ENCODE peak calls at places on chromosomes 16 and 17, in four cellular contexts. K is CD8-positive, alpha-beta T cell; C is nephron progenitor cell; D is D721Med. Y is an unnamed sample.

GRCh38 chr17:45906927-45907622 is 12.7 kb downstream of the MAPT start:
- DNase-seq in K (no peak), C (no peak), D (no peak), Y (no peak)

GRCh38 chr17:4908711-4909496 is 6.0 kb upstream of the CHRNE start:
- DNase-seq in K (peak; percentile 59), C (peak; percentile 81), D (peak; percentile 59), Y (peak; percentile 89)

GRCh38 chr17:38322156-38322779 is 21.5 kb downstream of the GPR179 start:
- DNase-seq in K (peak; percentile 49), C (peak; percentile 83), D (peak; percentile 64), Y (no peak)

GRCh38 chr17:83012873-83013778 is 66.3 kb upstream of the METRNL start:
- DNase-seq in K (no peak), C (no peak), D (peak; percentile 11), Y (no peak)

GRCh38 chr17:13761221-13761620 is 159.5 kb upstream of the HS3ST3A1 start:
- DNase-seq in K (no peak), C (no peak), D (no peak), Y (no peak)

GRCh38 chr17:56125830-56126819 is 27.1 kb upstream of the ANKFN1 start:
- DNase-seq in K (no peak), C (peak; percentile 12), D (no peak), Y (no peak)

GRCh38 chr17:3558603-3559269 is 1.1 kb upstream of the TRPV3 start:
- DNase-seq in K (no peak), C (no peak), D (no peak), Y (peak; percentile 57)

GRCh38 chr16:69106491-69107291 is 1.2 kb downstream of the HAS3 start:
- DNase-seq in K (no peak), C (peak; percentile 50), D (no peak), Y (peak; percentile 12)

DNA sequence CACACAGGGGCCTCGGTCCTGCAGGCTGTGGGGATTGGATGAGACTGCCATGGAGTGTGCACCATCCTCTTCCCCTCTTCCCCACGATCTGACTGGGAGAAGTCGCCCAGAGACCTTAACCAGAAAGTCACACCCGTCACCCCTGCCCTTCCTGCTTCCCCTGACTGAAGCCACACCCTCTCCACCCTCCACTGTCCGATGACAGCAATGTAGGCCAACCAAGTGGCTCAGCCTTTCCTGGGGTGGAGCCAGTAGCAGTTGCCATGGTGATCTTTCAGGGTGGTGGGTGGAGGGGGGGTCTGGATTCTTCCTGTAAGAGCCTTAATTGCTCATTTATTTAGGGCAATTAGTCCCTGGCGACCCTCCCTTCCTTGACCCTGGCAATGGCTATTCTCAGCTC is 37.5 kb upstream of the PHB1 start:
- DNase-seq in K (no peak), C (no peak), D (no peak), Y (no peak)
- TF ChIP-seq CTCF in K (no peak), C (no peak), D (no peak), Y (no peak)

GRCh38 chr17:79843917-79844815 is 4.9 kb upstream of the CBX4 start:
- DNase-seq in K (no peak), C (peak; percentile 72), D (peak; percentile 58), Y (peak; percentile 58)

GRCh38 chr17:79843475-79843916 is 4.3 kb upstream of the CBX4 start:
- DNase-seq in K (no peak), C (peak; percentile 29), D (no peak), Y (no peak)

GRCh38 chr17:79842136-79842655 is 3.0 kb upstream of the CBX4 start:
- DNase-seq in K (no peak), C (peak; percentile 21), D (no peak), Y (no peak)

GRCh38 chr17:79841369-79842135 is 2.3 kb upstream of the CBX4 start:
- DNase-seq in K (no peak), C (peak; percentile 39), D (no peak), Y (no peak)

GRCh38 chr17:79842656-79843474 is 3.6 kb upstream of the CBX4 start:
- DNase-seq in K (no peak), C (peak; percentile 47), D (no peak), Y (no peak)
- TF ChIP-seq CTCF in K (no peak), C (no peak), D (no peak), Y (no peak)

DNA sequence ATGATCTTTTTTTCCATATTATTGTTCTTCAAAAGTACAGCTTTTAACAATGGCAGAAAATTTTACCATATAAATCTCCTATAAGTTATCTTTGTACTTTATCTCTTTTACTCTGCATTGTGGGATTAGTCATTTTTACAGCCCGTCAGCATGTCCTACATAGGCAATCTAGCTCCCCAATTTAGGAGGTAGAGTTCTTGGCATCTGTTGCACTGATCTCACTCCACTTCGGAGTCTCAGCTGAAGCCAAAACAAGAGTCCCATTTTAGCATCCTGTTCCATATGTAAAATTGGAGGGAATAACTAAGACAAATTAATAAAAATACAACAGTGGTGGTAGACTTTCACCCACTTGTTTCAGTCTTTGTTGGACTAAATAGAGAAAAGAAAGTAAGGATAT is 31.1 kb upstream of the PRSS54 start:
- DNase-seq in K (no peak), C (no peak), D (no peak), Y (no peak)
- TF ChIP-seq CTCF in K (no peak), C (no peak), D (no peak), Y (no peak)

GRCh38 chr16:26983426-26983825 is 83.3 kb upstream of the C16orf82 start:
- DNase-seq in K (no peak), C (no peak), D (no peak), Y (no peak)
- TF ChIP-seq CTCF in K (no peak), C (no peak), D (no peak), Y (no peak)

DNA sequence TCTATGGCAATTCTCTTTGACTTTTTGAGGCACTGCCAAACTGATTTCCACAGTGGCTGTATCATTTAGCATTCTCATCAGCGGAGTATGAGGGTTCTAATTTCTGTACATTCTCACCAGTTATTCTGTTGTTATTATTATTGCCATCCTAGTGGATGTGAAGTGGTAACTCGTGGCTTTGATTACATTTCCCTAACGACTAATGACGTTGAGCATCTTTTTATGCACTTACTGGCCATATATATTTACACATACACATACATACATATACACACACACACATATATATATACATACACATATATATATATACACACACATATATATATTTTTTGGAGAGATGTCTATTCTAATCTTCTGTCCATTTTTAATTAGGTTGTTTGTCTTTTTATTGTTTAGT is 3.7 kb upstream of the MLYCD start:
- DNase-seq in K (no peak), C (no peak), D (no peak), Y (no peak)
- TF ChIP-seq CTCF in K (no peak), C (no peak), D (no peak), Y (no peak)

DNA sequence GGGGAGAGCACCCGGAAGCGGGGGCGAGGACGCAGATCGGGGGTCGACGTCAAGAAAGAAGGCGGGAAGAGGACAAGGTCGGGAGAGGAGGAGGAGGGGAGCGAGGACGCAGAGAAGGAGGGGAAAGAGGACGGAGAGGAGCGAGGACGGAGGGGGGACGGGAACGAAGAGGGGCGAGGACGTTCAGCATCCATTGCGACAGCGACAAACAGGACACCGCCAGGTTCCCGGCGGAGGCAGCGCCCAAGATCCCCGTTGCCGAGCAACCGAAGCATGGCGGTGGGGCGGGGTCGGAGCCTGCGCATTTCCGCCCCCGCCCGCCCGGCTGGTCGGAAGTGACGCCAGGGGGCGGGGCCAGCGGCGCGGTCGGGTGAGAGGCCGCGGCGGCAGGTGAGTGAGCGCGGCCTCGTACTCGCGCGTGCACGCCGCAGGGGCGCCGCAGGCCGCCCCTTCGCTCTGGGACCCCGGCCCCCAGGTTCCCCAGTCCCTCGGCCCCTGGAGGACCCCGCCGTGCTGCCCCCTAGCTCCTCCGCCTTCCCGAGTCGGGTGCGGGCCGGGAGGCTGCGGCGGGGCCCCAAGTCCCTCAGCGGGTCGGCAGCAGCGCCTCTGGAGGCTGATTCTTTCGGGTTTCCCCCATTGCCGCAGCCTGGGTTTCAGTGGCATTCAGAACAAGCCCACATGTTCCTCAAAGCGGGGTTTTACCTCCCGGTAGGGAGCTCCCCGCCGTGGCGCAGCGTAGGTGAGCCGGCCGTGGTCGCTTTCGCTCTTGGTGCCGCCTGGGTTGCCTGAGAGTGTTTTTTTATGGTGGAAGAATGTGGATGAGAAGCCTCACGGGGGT is at the start of gene FAM234A:
- DNase-seq in K (peak; percentile 90), C (peak; percentile 97), D (peak; percentile 86), Y (peak; percentile 96)
- TF ChIP-seq CTCF in K (peak; percentile 52), C (no peak), D (no peak), Y (no peak)

Y was measured in PC-9.